ENCODE peak calls at places on chromosomes 2 and 18, in ten cellular contexts. A, F, Y, X, I, N, U, D, W and E are unnamed samples.

GRCh38 chr18:23871410-23871809 is 143.1 kb upstream of the TTC39C start:
- DNase-seq in X (no peak), F (peak; percentile 50), Y (peak; percentile 80), A (no peak), U (no peak), N (no peak), W (no peak), I (peak; percentile 81), D (peak; percentile 52), E (peak; percentile 92)

GRCh38 chr2:158761626-158762025 is 33.5 kb upstream of the DAPL1 start:
- DNase-seq in X (no peak), F (no peak), I (no peak), W (no peak), N (no peak), A (no peak), U (no peak), Y (no peak), D (no peak), E (peak; percentile 41)

GRCh38 chr2:189144700-189145211 is 34.8 kb downstream of the COL5A2 start:
- DNase-seq in A (no peak), D (no peak), Y (peak; percentile 45), I (no peak), F (no peak), N (no peak), X (no peak), W (no peak), U (no peak), E (no peak)

GRCh38 chr2:221501210-221501882 is 70.8 kb downstream of the EPHA4 start:
- DNase-seq in W (no peak), U (no peak), Y (peak; percentile 84), N (no peak), X (no peak), F (no peak), I (peak; percentile 58), A (no peak), D (no peak), E (no peak)

GRCh38 chr2:79860233-79861058 is 347.6 kb downstream of the CTNNA2 start:
- DNase-seq in F (peak; percentile 15), A (no peak), X (no peak), I (no peak), Y (peak; percentile 2), W (no peak), U (peak; percentile 13), N (no peak), D (no peak), E (peak; percentile 1)

GRCh38 chr2:195569255-195569654 is 87.8 kb upstream of the SLC39A10 start:
- DNase-seq in Y (no peak), A (no peak), W (no peak), F (no peak), D (no peak), N (no peak), U (no peak), I (no peak), X (no peak), E (no peak)

GRCh38 chr18:2027026-2027425 is 544.3 kb downstream of the METTL4 start:
- DNase-seq in F (no peak), N (no peak), U (no peak), A (no peak), X (no peak), I (no peak), D (no peak), W (no peak), Y (no peak), E (no peak)

GRCh38 chr2:69798466-69798908 is 31.0 kb upstream of the GMCL1 start:
- DNase-seq in Y (peak; percentile 79), D (no peak), A (no peak), N (no peak), W (no peak), I (no peak), F (no peak), U (no peak), X (no peak), E (peak; percentile 54)

GRCh38 chr2:157459486-157459885 is 15.6 kb upstream of the CYTIP start:
- DNase-seq in W (no peak), I (no peak), F (no peak), U (no peak), N (no peak), A (no peak), Y (no peak), X (no peak), D (no peak), E (no peak)

GRCh38 chr2:83069724-83070123 is 1389.4 kb downstream of the SUCLG1 start:
- DNase-seq in D (no peak), X (no peak), N (no peak), A (no peak), Y (peak; percentile 51), I (no peak), W (no peak), F (no peak), U (no peak), E (no peak)

GRCh38 chr2:234643407-234643806 is 146.5 kb upstream of the ARL4C start:
- DNase-seq in N (no peak), A (no peak), U (no peak), X (no peak), Y (no peak), W (no peak), I (no peak), D (no peak), F (no peak), E (no peak)

GRCh38 chr2:66013456-66013855 is 421.5 kb upstream of the MEIS1 start:
- DNase-seq in D (peak; percentile 6), Y (no peak), F (no peak), U (no peak), X (no peak), I (no peak), W (no peak), N (no peak), A (no peak), E (peak; percentile 13)

GRCh38 chr18:65623686-65624085 is 127.1 kb upstream of the CDH7 start:
- DNase-seq in Y (no peak), F (peak; percentile 12), A (no peak), I (no peak), X (peak; percentile 59), N (no peak), W (no peak), U (no peak), D (no peak), E (no peak)

GRCh38 chr2:105641389-105641811 is 103.3 kb upstream of the NCK2 start:
- DNase-seq in X (peak; percentile 97), D (no peak), N (no peak), Y (peak; percentile 69), A (no peak), U (no peak), F (no peak), I (no peak), W (peak; percentile 59), E (no peak)

GRCh38 chr18:2526320-2526719 is 45.0 kb downstream of the METTL4 start:
- DNase-seq in U (no peak), I (no peak), A (no peak), Y (no peak), N (no peak), D (no peak), W (no peak), X (no peak), F (no peak), E (no peak)

GRCh38 chr2:44362207-44363015 is 664 bp downstream of the CAMKMT start:
- DNase-seq in N (no peak), F (peak; percentile 36), D (peak; percentile 34), I (peak; percentile 58), U (peak; percentile 21), X (peak; percentile 90), A (peak; percentile 24), W (peak; percentile 33), Y (peak; percentile 64), E (peak; percentile 4)

GRCh38 chr18:65523461-65523860 is 227.4 kb upstream of the CDH7 start:
- DNase-seq in X (no peak), Y (no peak), F (no peak), I (no peak), W (no peak), A (no peak), N (no peak), U (no peak), D (no peak), E (no peak)

GRCh38 chr2:29222381-29223179 is 107.4 kb downstream of the CLIP4 start:
- DNase-seq in I (no peak), X (no peak), U (no peak), F (no peak), A (no peak), D (no peak), Y (no peak), W (no peak), N (no peak), E (no peak)

GRCh38 chr2:56522605-56523089 is 338.9 kb downstream of the CCDC85A start:
- DNase-seq in W (peak; percentile 63), I (peak; percentile 64), A (no peak), U (no peak), N (peak; percentile 87), Y (peak; percentile 29), F (no peak), X (no peak), D (peak; percentile 68), E (no peak)

GRCh38 chr2:62215306-62216064 is 19.6 kb downstream of the B3GNT2 start:
- DNase-seq in N (no peak), D (no peak), A (no peak), I (no peak), X (no peak), F (peak; percentile 24), U (no peak), Y (no peak), W (no peak), E (peak; percentile 60)

GRCh38 chr18:62863629-62864028 is 148.3 kb downstream of the PHLPP1 start:
- DNase-seq in W (no peak), A (no peak), X (no peak), N (no peak), F (no peak), D (no peak), Y (peak; percentile 90), U (no peak), I (peak; percentile 59), E (peak; percentile 53)

GRCh38 chr2:182379235-182379634 is 47.6 kb downstream of the PDE1A start:
- DNase-seq in W (no peak), U (no peak), Y (peak; percentile 11), F (no peak), D (no peak), I (no peak), N (no peak), A (no peak), X (no peak), E (no peak)

GRCh38 chr2:119106301-119106897 is 52.2 kb downstream of the C1QL2 start:
- DNase-seq in N (no peak), Y (peak; percentile 41), X (no peak), A (no peak), F (peak; percentile 77), U (no peak), W (peak; percentile 47), D (peak; percentile 51), I (peak; percentile 36), E (peak; percentile 40)

GRCh38 chr2:18752667-18753422 is 163.5 kb upstream of the NT5C1B start:
- DNase-seq in D (no peak), Y (peak; percentile 46), W (no peak), U (no peak), X (no peak), A (no peak), F (no peak), I (no peak), N (no peak), E (no peak)

GRCh38 chr2:61889212-61889956 is 928 bp upstream of the CCT4 start:
- DNase-seq in I (no peak), F (no peak), U (no peak), D (peak; percentile 39), Y (no peak), W (peak; percentile 38), A (no peak), X (no peak), N (no peak), E (peak; percentile 85)

GRCh38 chr2:218081695-218082094 is 12.6 kb downstream of the RUFY4 start:
- DNase-seq in U (no peak), Y (peak; percentile 73), W (no peak), D (no peak), N (no peak), X (no peak), I (peak; percentile 88), F (no peak), A (no peak), E (no peak)

GRCh38 chr2:68336192-68336591 is 16.4 kb upstream of the CNRIP1 start:
- DNase-seq in I (peak; percentile 11), Y (peak; percentile 77), W (no peak), U (no peak), F (no peak), N (no peak), D (peak; percentile 26), A (no peak), X (no peak), E (no peak)

GRCh38 chr2:231613655-231614558 is 21.2 kb downstream of the TEX44 start:
- DNase-seq in Y (peak; percentile 94), W (peak; percentile 80), A (peak; percentile 70), U (peak; percentile 91), F (peak; percentile 87), D (peak; percentile 90), I (peak; percentile 85), X (peak; percentile 99), N (no peak), E (peak; percentile 91)